ENCODE peak calls at places on chromosomes 13 and 19, in ten cellular contexts. One of them, this sample, is unnamed.

GRCh38 chr19:16373989-16374388 is 49.4 kb downstream of the KLF2 start:
- DNase-seq in foreskin fibroblast: no peak
- DNase-seq in transverse colon: no peak
- DNase-seq in ureter: no peak
- DNase-seq in activated naive CD8-positive, alpha-beta T cell treated with anti-CD3 and anti-CD28 coated beads, Interleukin-2, amount 10 ng/mL, durations not matched to agents 7 days and 5 days: no peak
- DNase-seq in stimulated activated CD8-positive, alpha-beta memory T cell treated with anti-CD3 and anti-CD28 coated beads, Interleukin-15, amount 100 ng/mL, for 1 hour: no peak
- DNase-seq in iPS-NIHi11: no peak
- DNase-seq in Caco-2: no peak
- DNase-seq in left ventricle myocardium inferior: no peak
- DNase-seq in Right ventricle myocardium superior: peak
- DNase-seq in this sample: no peak

GRCh38 chr13:99496322-99497142 is 4.7 kb upstream of the TM9SF2 start:
- DNase-seq in Right ventricle myocardium superior: peak
- DNase-seq in stimulated activated CD8-positive, alpha-beta memory T cell treated with anti-CD3 and anti-CD28 coated beads, Interleukin-15, amount 100 ng/mL, for 1 hour: peak
- DNase-seq in Caco-2: peak
- DNase-seq in iPS-NIHi11: no peak
- DNase-seq in transverse colon: peak
- DNase-seq in ureter: peak
- DNase-seq in left ventricle myocardium inferior: peak
- DNase-seq in activated naive CD8-positive, alpha-beta T cell treated with anti-CD3 and anti-CD28 coated beads, Interleukin-2, amount 10 ng/mL, durations not matched to agents 7 days and 5 days: peak
- DNase-seq in foreskin fibroblast: peak
- DNase-seq in this sample: no peak

GRCh38 chr13:98892821-98893220 is 85.0 kb downstream of the DOCK9 start:
- DNase-seq in left ventricle myocardium inferior: no peak
- DNase-seq in activated naive CD8-positive, alpha-beta T cell treated with anti-CD3 and anti-CD28 coated beads, Interleukin-2, amount 10 ng/mL, durations not matched to agents 7 days and 5 days: no peak
- DNase-seq in Caco-2: no peak
- DNase-seq in ureter: no peak
- DNase-seq in Right ventricle myocardium superior: no peak
- DNase-seq in iPS-NIHi11: peak
- DNase-seq in stimulated activated CD8-positive, alpha-beta memory T cell treated with anti-CD3 and anti-CD28 coated beads, Interleukin-15, amount 100 ng/mL, for 1 hour: no peak
- DNase-seq in transverse colon: no peak
- DNase-seq in foreskin fibroblast: no peak
- DNase-seq in this sample: no peak

GRCh38 chr19:18264428-18264827 is 9.8 kb downstream of the IQCN start:
- DNase-seq in foreskin fibroblast: no peak
- DNase-seq in stimulated activated CD8-positive, alpha-beta memory T cell treated with anti-CD3 and anti-CD28 coated beads, Interleukin-15, amount 100 ng/mL, for 1 hour: no peak
- DNase-seq in ureter: no peak
- DNase-seq in left ventricle myocardium inferior: no peak
- DNase-seq in activated naive CD8-positive, alpha-beta T cell treated with anti-CD3 and anti-CD28 coated beads, Interleukin-2, amount 10 ng/mL, durations not matched to agents 7 days and 5 days: peak
- DNase-seq in transverse colon: no peak
- DNase-seq in iPS-NIHi11: no peak
- DNase-seq in Right ventricle myocardium superior: no peak
- DNase-seq in Caco-2: no peak
- DNase-seq in this sample: no peak

GRCh38 chr19:39823693-39824092 is 10.3 kb downstream of the DYRK1B start:
- DNase-seq in iPS-NIHi11: no peak
- DNase-seq in left ventricle myocardium inferior: no peak
- DNase-seq in foreskin fibroblast: no peak
- DNase-seq in ureter: no peak
- DNase-seq in Caco-2: no peak
- DNase-seq in Right ventricle myocardium superior: no peak
- DNase-seq in stimulated activated CD8-positive, alpha-beta memory T cell treated with anti-CD3 and anti-CD28 coated beads, Interleukin-15, amount 100 ng/mL, for 1 hour: no peak
- DNase-seq in activated naive CD8-positive, alpha-beta T cell treated with anti-CD3 and anti-CD28 coated beads, Interleukin-2, amount 10 ng/mL, durations not matched to agents 7 days and 5 days: no peak
- DNase-seq in transverse colon: no peak
- DNase-seq in this sample: no peak

GRCh38 chr13:51122868-51123267 is 11.8 kb upstream of the C13orf42 start:
- DNase-seq in Right ventricle myocardium superior: no peak
- DNase-seq in iPS-NIHi11: no peak
- DNase-seq in Caco-2: peak
- DNase-seq in activated naive CD8-positive, alpha-beta T cell treated with anti-CD3 and anti-CD28 coated beads, Interleukin-2, amount 10 ng/mL, durations not matched to agents 7 days and 5 days: no peak
- DNase-seq in foreskin fibroblast: no peak
- DNase-seq in ureter: no peak
- DNase-seq in left ventricle myocardium inferior: no peak
- DNase-seq in stimulated activated CD8-positive, alpha-beta memory T cell treated with anti-CD3 and anti-CD28 coated beads, Interleukin-15, amount 100 ng/mL, for 1 hour: no peak
- DNase-seq in transverse colon: no peak
- DNase-seq in this sample: no peak

GRCh38 chr13:32791545-32792172 is 205.4 kb downstream of the PDS5B start:
- DNase-seq in stimulated activated CD8-positive, alpha-beta memory T cell treated with anti-CD3 and anti-CD28 coated beads, Interleukin-15, amount 100 ng/mL, for 1 hour: no peak
- DNase-seq in ureter: no peak
- DNase-seq in Right ventricle myocardium superior: no peak
- DNase-seq in left ventricle myocardium inferior: no peak
- DNase-seq in iPS-NIHi11: no peak
- DNase-seq in activated naive CD8-positive, alpha-beta T cell treated with anti-CD3 and anti-CD28 coated beads, Interleukin-2, amount 10 ng/mL, durations not matched to agents 7 days and 5 days: peak
- DNase-seq in Caco-2: no peak
- DNase-seq in transverse colon: no peak
- DNase-seq in foreskin fibroblast: no peak
- DNase-seq in this sample: no peak

GRCh38 chr19:29337029-29337428 is 124.1 kb upstream of the UQCRFS1 start:
- DNase-seq in Caco-2: no peak
- DNase-seq in stimulated activated CD8-positive, alpha-beta memory T cell treated with anti-CD3 and anti-CD28 coated beads, Interleukin-15, amount 100 ng/mL, for 1 hour: no peak
- DNase-seq in ureter: no peak
- DNase-seq in transverse colon: no peak
- DNase-seq in Right ventricle myocardium superior: no peak
- DNase-seq in foreskin fibroblast: no peak
- DNase-seq in left ventricle myocardium inferior: no peak
- DNase-seq in activated naive CD8-positive, alpha-beta T cell treated with anti-CD3 and anti-CD28 coated beads, Interleukin-2, amount 10 ng/mL, durations not matched to agents 7 days and 5 days: no peak
- DNase-seq in iPS-NIHi11: no peak
- DNase-seq in this sample: no peak

GRCh38 chr19:13077233-13077632 is 25.4 kb downstream of the LYL1 start:
- DNase-seq in activated naive CD8-positive, alpha-beta T cell treated with anti-CD3 and anti-CD28 coated beads, Interleukin-2, amount 10 ng/mL, durations not matched to agents 7 days and 5 days: no peak
- DNase-seq in left ventricle myocardium inferior: no peak
- DNase-seq in Caco-2: no peak
- DNase-seq in iPS-NIHi11: no peak
- DNase-seq in foreskin fibroblast: no peak
- DNase-seq in Right ventricle myocardium superior: no peak
- DNase-seq in transverse colon: no peak
- DNase-seq in ureter: no peak
- DNase-seq in stimulated activated CD8-positive, alpha-beta memory T cell treated with anti-CD3 and anti-CD28 coated beads, Interleukin-15, amount 100 ng/mL, for 1 hour: no peak
- DNase-seq in this sample: no peak

GRCh38 chr13:103328899-103329298 is 262.7 kb upstream of the SLC10A2 start:
- DNase-seq in activated naive CD8-positive, alpha-beta T cell treated with anti-CD3 and anti-CD28 coated beads, Interleukin-2, amount 10 ng/mL, durations not matched to agents 7 days and 5 days: no peak
- DNase-seq in ureter: no peak
- DNase-seq in Right ventricle myocardium superior: no peak
- DNase-seq in left ventricle myocardium inferior: no peak
- DNase-seq in transverse colon: no peak
- DNase-seq in foreskin fibroblast: no peak
- DNase-seq in iPS-NIHi11: no peak
- DNase-seq in Caco-2: no peak
- DNase-seq in stimulated activated CD8-positive, alpha-beta memory T cell treated with anti-CD3 and anti-CD28 coated beads, Interleukin-15, amount 100 ng/mL, for 1 hour: no peak
- DNase-seq in this sample: no peak

GRCh38 chr13:89401209-89401810 is 1730.1 kb downstream of the SLITRK5 start:
- DNase-seq in Caco-2: no peak
- DNase-seq in stimulated activated CD8-positive, alpha-beta memory T cell treated with anti-CD3 and anti-CD28 coated beads, Interleukin-15, amount 100 ng/mL, for 1 hour: no peak
- DNase-seq in foreskin fibroblast: no peak
- DNase-seq in Right ventricle myocardium superior: no peak
- DNase-seq in ureter: no peak
- DNase-seq in transverse colon: no peak
- DNase-seq in iPS-NIHi11: no peak
- DNase-seq in activated naive CD8-positive, alpha-beta T cell treated with anti-CD3 and anti-CD28 coated beads, Interleukin-2, amount 10 ng/mL, durations not matched to agents 7 days and 5 days: no peak
- DNase-seq in left ventricle myocardium inferior: no peak
- DNase-seq in this sample: peak

GRCh38 chr19:791605-792360 is 5.5 kb upstream of the PTBP1 start:
- DNase-seq in foreskin fibroblast: no peak
- DNase-seq in activated naive CD8-positive, alpha-beta T cell treated with anti-CD3 and anti-CD28 coated beads, Interleukin-2, amount 10 ng/mL, durations not matched to agents 7 days and 5 days: no peak
- DNase-seq in iPS-NIHi11: no peak
- DNase-seq in stimulated activated CD8-positive, alpha-beta memory T cell treated with anti-CD3 and anti-CD28 coated beads, Interleukin-15, amount 100 ng/mL, for 1 hour: no peak
- DNase-seq in Caco-2: no peak
- DNase-seq in Right ventricle myocardium superior: peak
- DNase-seq in left ventricle myocardium inferior: no peak
- DNase-seq in ureter: no peak
- DNase-seq in transverse colon: no peak
- DNase-seq in this sample: no peak

GRCh38 chr13:109274188-109274821 is 512.1 kb downstream of the IRS2 start:
- DNase-seq in foreskin fibroblast: peak
- DNase-seq in activated naive CD8-positive, alpha-beta T cell treated with anti-CD3 and anti-CD28 coated beads, Interleukin-2, amount 10 ng/mL, durations not matched to agents 7 days and 5 days: no peak
- DNase-seq in stimulated activated CD8-positive, alpha-beta memory T cell treated with anti-CD3 and anti-CD28 coated beads, Interleukin-15, amount 100 ng/mL, for 1 hour: no peak
- DNase-seq in transverse colon: no peak
- DNase-seq in iPS-NIHi11: peak
- DNase-seq in left ventricle myocardium inferior: no peak
- DNase-seq in ureter: no peak
- DNase-seq in Caco-2: peak
- DNase-seq in Right ventricle myocardium superior: no peak
- DNase-seq in this sample: peak

GRCh38 chr13:21012211-21012610 is 49.2 kb downstream of the LATS2 start:
- DNase-seq in foreskin fibroblast: no peak
- DNase-seq in ureter: no peak
- DNase-seq in Right ventricle myocardium superior: no peak
- DNase-seq in stimulated activated CD8-positive, alpha-beta memory T cell treated with anti-CD3 and anti-CD28 coated beads, Interleukin-15, amount 100 ng/mL, for 1 hour: no peak
- DNase-seq in iPS-NIHi11: no peak
- DNase-seq in transverse colon: no peak
- DNase-seq in activated naive CD8-positive, alpha-beta T cell treated with anti-CD3 and anti-CD28 coated beads, Interleukin-2, amount 10 ng/mL, durations not matched to agents 7 days and 5 days: no peak
- DNase-seq in left ventricle myocardium inferior: no peak
- DNase-seq in Caco-2: no peak
- DNase-seq in this sample: no peak

GRCh38 chr19:42601811-42602443 is 7.2 kb upstream of the CEACAM8 start:
- DNase-seq in left ventricle myocardium inferior: no peak
- DNase-seq in ureter: no peak
- DNase-seq in Right ventricle myocardium superior: no peak
- DNase-seq in foreskin fibroblast: peak
- DNase-seq in transverse colon: no peak
- DNase-seq in Caco-2: peak
- DNase-seq in stimulated activated CD8-positive, alpha-beta memory T cell treated with anti-CD3 and anti-CD28 coated beads, Interleukin-15, amount 100 ng/mL, for 1 hour: no peak
- DNase-seq in iPS-NIHi11: peak
- DNase-seq in activated naive CD8-positive, alpha-beta T cell treated with anti-CD3 and anti-CD28 coated beads, Interleukin-2, amount 10 ng/mL, durations not matched to agents 7 days and 5 days: peak
- DNase-seq in this sample: peak

This sample was measured in trophoblast cell.